ENCODE peak calls at places on chromosomes 4 and X, in six cellular contexts. Q is fibroblast of the aortic adventitia, W is MM.1S, O is AG04449, U is fibroblast of lung, D is right atrium auricular region. Y is an unnamed sample.

GRCh38 chr4:137694138-137694537 is 161.8 kb upstream of the PCDH18 start:
- DNase-seq in Q (peak), U (peak), O (peak), D (no peak), W (no peak), Y (no peak)

GRCh38 chr4:67934628-67935027 is 28.7 kb downstream of the TMPRSS11A start:
- DNase-seq in U (no peak), D (no peak), W (peak), O (no peak), Q (no peak), Y (no peak)

GRCh38 chrX:19064175-19064574 is 58.1 kb downstream of the ADGRG2 start:
- DNase-seq in Q (peak), O (no peak), D (no peak), U (peak), W (no peak), Y (no peak)

GRCh38 chr4:180363817-180364216 is 1879.4 kb upstream of the TENM3 start:
- DNase-seq in U (no peak), W (no peak), O (no peak), D (no peak), Q (no peak), Y (no peak)

GRCh38 chr4:181225616-181226261 is 1017.5 kb upstream of the TENM3 start:
- DNase-seq in D (no peak), O (no peak), Q (no peak), U (no peak), W (no peak), Y (no peak)

GRCh38 chr4:182880387-182881356 is 36.5 kb downstream of the DCTD start:
- DNase-seq in O (no peak), D (no peak), W (no peak), Q (peak), U (peak), Y (no peak)

GRCh38 chr4:21742326-21742725 is 206.2 kb downstream of the KCNIP4 start:
- DNase-seq in Q (no peak), U (no peak), D (no peak), W (no peak), O (no peak), Y (no peak)

GRCh38 chr4:52588097-52588496 is 71.0 kb downstream of the USP46 start:
- DNase-seq in Q (peak), U (peak), O (no peak), W (no peak), D (no peak), Y (no peak)

GRCh38 chr4:80182237-80182866 is 15.0 kb upstream of the PRDM8 start:
- DNase-seq in O (no peak), Q (no peak), U (no peak), W (no peak), D (no peak), Y (no peak)

GRCh38 chrX:120664081-120664480 is 34.2 kb upstream of the C1GALT1C1 start:
- DNase-seq in Q (peak), U (peak), O (no peak), D (no peak), W (peak), Y (no peak)

GRCh38 chr4:86595426-86595805 is 1.3 kb downstream of the PTPN13 start:
- DNase-seq in W (no peak), D (no peak), U (no peak), Q (no peak), O (no peak), Y (no peak)

GRCh38 chr4:4386736-4387392 is at the start of gene NSG1:
- DNase-seq in W (no peak), U (no peak), Q (peak), D (no peak), O (no peak), Y (no peak)

GRCh38 chrX:35122756-35123155 is 180.2 kb downstream of the FAM47B start:
- DNase-seq in W (no peak), Q (no peak), U (peak), D (no peak), O (no peak), Y (no peak)

GRCh38 chr4:80266902-80267380 is 477 bp downstream of the FGF5 start:
- DNase-seq in W (no peak), Q (peak), D (no peak), U (peak), O (no peak), Y (no peak)

GRCh38 chrX:66833426-66833825 is 194.5 kb upstream of the EDA2R start:
- DNase-seq in W (no peak), U (no peak), D (no peak), O (no peak), Q (no peak), Y (no peak)

GRCh38 chr4:48138936-48139335 is 4.9 kb upstream of the TXK start:
- DNase-seq in Q (no peak), W (peak), D (no peak), U (no peak), O (no peak), Y (no peak)

GRCh38 chrX:130869239-130869638 is 33.8 kb downstream of the ENOX2 start:
- DNase-seq in O (no peak), W (no peak), D (no peak), U (no peak), Q (peak), Y (no peak)

GRCh38 chrX:7996414-7996813 is 69.2 kb upstream of the PNPLA4 start:
- DNase-seq in Q (peak), D (no peak), W (peak), U (peak), O (no peak), Y (no peak)

GRCh38 chr4:120926358-120927025 is 4.0 kb upstream of the PRDM5 start:
- DNase-seq in O (no peak), D (no peak), Q (no peak), W (no peak), U (no peak), Y (no peak)

GRCh38 chr4:167721574-167721973 is 370.8 kb upstream of the ANXA10 start:
- DNase-seq in D (no peak), W (no peak), O (no peak), Q (no peak), U (no peak), Y (no peak)

GRCh38 chr4:19130836-19131235 is 1109.3 kb upstream of the LCORL start:
- DNase-seq in W (no peak), D (no peak), Q (peak), O (peak), U (peak), Y (no peak)

GRCh38 chr4:780730-781492 is 45.0 kb downstream of the CPLX1 start:
- DNase-seq in U (no peak), O (no peak), W (peak), Q (no peak), D (no peak), Y (no peak)

GRCh38 chr4:137387924-137388323 is 144.4 kb downstream of the PCDH18 start:
- DNase-seq in Q (peak), W (no peak), U (peak), D (no peak), O (peak), Y (no peak)

GRCh38 chr4:41819621-41820020 is 71.1 kb upstream of the PHOX2B start:
- DNase-seq in W (no peak), U (no peak), O (no peak), D (no peak), Q (no peak), Y (no peak)

GRCh38 chr4:119116021-119116420 is 19.6 kb upstream of the MYOZ2 start:
- DNase-seq in U (no peak), D (no peak), O (no peak), W (no peak), Q (no peak), Y (no peak)

GRCh38 chr4:118086334-118086733 is 52.0 kb downstream of the NDST3 start:
- DNase-seq in Q (peak), U (peak), D (no peak), O (peak), W (no peak), Y (peak)

GRCh38 chrX:113522814-113523213 is 682.2 kb upstream of the AMOT start:
- DNase-seq in Q (peak), O (no peak), U (no peak), W (no peak), D (no peak), Y (no peak)

GRCh38 chr4:11051181-11051580 is 366.6 kb upstream of the CLNK start:
- DNase-seq in O (no peak), U (no peak), D (no peak), W (no peak), Q (no peak), Y (no peak)

GRCh38 chr4:6443035-6444023 is 29.1 kb downstream of the PPP2R2C start:
- DNase-seq in O (no peak), D (no peak), Q (no peak), W (no peak), U (no peak), Y (no peak)

GRCh38 chr4:138055890-138056289 is 186.3 kb downstream of the SLC7A11 start:
- DNase-seq in U (no peak), O (no peak), Q (peak), W (no peak), D (no peak), Y (no peak)

GRCh38 chrX:139881572-139881971 is 51.3 kb downstream of the ATP11C start:
- DNase-seq in W (no peak), D (no peak), U (peak), Q (peak), O (no peak), Y (no peak)

GRCh38 chrX:39336709-39337294 is 535.5 kb downstream of the MID1IP1 start:
- DNase-seq in D (no peak), Q (no peak), O (no peak), W (peak), U (peak), Y (no peak)

GRCh38 chrX:130688360-130688759 is 214.6 kb downstream of the ENOX2 start:
- DNase-seq in W (no peak), D (no peak), O (no peak), Q (no peak), U (no peak), Y (no peak)

GRCh38 chrX:102138064-102138463 is 4.2 kb downstream of the TCEAL6 start:
- DNase-seq in U (no peak), D (no peak), O (no peak), Q (no peak), W (peak), Y (no peak)

GRCh38 chr4:68581382-68582338 is 5.5 kb upstream of the UGT2B17 start:
- DNase-seq in D (no peak), U (no peak), Q (no peak), O (no peak), W (no peak), Y (no peak)

DNA sequence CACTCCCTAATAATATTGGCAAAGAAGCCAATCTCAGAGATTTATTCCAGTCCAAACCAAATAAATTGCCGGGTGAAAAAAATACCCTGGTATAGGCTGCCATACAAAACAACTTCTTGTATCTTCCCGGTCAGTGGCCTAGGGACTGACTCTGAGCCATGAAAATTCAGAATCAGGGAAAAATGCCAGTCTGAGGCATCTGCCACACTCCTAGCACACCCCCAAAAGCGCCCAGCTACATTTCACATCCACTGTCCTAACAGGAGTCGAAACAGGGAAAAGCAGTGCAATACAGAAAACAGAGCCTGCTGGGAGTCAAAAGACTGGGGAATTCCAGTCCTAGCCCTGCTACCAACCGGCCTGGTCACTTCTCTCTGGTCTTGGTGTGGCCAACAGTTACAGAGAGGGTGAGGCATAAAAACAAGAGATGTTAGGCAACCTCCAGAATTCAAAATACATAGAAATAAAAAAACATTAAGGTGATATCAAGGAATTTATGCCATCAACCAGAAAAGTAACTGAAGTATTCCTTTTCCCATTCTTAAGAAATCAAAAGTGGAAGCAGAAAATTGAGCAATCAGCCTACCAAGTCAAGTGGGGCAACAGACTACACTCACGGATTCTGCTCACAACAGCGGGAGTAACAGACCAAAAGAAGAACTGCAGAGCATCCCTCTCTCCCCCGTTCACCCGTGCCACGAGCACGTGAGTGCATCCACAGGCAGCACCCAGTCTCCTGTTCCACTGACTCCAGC is 29.5 kb downstream of the AFAP1 start:
- DNase-seq in W (no peak), O (no peak), U (peak), Q (peak), D (no peak), Y (no peak)
- H3K4me3 ChIP-seq in W (no peak), O (peak), U (no peak), Q (peak), D (no peak), Y (no peak)

GRCh38 chrX:125436855-125437254 is 117.2 kb downstream of the TEX13C start:
- DNase-seq in D (no peak), W (peak), Q (no peak), O (no peak), U (no peak), Y (peak)
- TF ChIP-seq CTCF in D (no peak), W (peak), Q (no peak), O (no peak), U (no peak), Y (peak)

DNA sequence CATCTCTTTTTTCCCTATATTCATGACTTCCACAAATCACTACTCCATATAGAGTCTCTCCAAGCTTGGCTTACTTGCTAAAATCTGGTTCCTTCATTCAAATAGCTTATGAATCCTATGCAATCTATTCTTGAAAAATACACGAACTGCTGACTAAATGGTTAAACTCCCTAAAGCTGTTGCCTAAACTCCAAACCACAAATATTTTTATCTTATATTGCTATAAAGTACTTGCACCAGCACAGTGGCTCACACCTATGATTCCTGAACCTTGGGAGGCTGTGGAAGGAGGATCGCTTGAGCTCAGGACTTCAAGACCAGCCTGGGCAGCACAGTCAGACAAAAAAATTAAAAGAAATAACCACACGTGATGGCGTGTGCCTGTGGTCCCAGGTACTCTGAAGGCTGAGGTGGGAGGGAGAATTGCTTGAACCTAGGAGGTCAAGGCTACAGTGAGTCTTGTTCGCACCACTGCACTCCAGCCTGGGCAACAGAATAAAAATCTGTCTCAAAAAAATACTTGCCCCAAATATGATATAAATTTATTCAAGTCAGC is 2.2 kb downstream of the FBXO8 start:
- DNase-seq in U (no peak), O (no peak), W (no peak), D (no peak), Q (no peak), Y (no peak)
- H3K4me3 ChIP-seq in U (no peak), O (no peak), W (no peak), D (no peak), Q (no peak), Y (no peak)

DNA sequence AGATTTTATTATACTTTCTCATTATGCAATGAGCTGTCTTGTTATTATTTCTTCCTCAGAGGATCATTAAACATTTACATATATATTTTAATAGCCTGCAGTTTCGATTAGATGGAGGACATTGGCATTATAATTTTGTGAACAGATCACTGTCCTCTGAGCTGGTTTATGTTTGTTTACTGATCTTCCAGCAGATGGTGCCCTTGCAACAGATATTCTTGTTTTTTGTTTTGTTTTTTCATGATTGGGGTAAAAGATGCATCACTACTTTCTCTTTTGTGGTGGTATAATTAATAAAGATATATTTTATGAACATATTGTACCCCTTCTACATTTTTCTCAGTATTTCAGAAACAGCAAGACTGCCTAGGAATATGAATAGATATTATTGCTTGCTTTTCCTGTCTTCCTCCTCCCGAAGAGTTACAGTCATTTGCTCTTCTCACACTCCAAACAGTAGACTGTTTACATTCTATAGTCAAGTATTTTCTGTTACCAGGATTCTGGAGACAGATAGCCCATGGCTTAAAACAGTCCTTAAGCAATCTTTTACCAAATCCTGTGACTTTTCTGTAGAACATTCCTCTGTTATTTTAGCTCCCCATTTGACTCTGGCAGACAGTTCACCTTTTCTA is 905.2 kb downstream of the TRAM1L1 start:
- DNase-seq in Q (no peak), O (no peak), D (no peak), W (no peak), U (peak), Y (no peak)
- TF ChIP-seq CTCF in Q (no peak), O (no peak), D (no peak), W (peak), U (no peak), Y (peak)

DNA sequence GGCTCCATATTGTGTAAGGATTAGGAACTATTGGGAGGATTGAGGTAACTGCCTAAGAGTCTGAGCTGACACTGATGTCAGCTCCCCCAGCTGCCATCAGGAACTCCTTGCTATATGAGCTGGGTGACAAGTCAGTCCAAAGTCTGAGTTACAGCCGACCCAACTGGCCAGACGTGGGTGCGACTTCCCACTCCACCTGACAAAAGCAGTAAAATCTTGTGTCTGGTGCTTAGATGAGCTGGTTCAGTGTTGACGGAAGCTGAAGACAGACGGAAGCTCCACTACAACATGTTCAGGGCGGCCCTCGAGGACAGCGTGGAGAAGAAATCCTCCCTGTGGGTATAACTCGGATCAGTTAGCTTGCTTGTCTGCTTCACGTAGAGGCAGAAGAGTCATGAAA is 22.8 kb upstream of the NAT8L start:
- DNase-seq in O (no peak), Q (no peak), W (no peak), D (no peak), U (no peak), Y (no peak)
- H3K4me3 ChIP-seq in O (no peak), Q (no peak), W (no peak), D (no peak), U (no peak), Y (no peak)

GRCh38 chr4:76895619-76896018 is 2.3 kb downstream of the SOWAHB start:
- DNase-seq in O (no peak), U (no peak), Q (no peak), D (no peak), W (no peak), Y (no peak)
- TF ChIP-seq CTCF in O (no peak), U (no peak), Q (no peak), D (no peak), W (no peak), Y (peak)

DNA sequence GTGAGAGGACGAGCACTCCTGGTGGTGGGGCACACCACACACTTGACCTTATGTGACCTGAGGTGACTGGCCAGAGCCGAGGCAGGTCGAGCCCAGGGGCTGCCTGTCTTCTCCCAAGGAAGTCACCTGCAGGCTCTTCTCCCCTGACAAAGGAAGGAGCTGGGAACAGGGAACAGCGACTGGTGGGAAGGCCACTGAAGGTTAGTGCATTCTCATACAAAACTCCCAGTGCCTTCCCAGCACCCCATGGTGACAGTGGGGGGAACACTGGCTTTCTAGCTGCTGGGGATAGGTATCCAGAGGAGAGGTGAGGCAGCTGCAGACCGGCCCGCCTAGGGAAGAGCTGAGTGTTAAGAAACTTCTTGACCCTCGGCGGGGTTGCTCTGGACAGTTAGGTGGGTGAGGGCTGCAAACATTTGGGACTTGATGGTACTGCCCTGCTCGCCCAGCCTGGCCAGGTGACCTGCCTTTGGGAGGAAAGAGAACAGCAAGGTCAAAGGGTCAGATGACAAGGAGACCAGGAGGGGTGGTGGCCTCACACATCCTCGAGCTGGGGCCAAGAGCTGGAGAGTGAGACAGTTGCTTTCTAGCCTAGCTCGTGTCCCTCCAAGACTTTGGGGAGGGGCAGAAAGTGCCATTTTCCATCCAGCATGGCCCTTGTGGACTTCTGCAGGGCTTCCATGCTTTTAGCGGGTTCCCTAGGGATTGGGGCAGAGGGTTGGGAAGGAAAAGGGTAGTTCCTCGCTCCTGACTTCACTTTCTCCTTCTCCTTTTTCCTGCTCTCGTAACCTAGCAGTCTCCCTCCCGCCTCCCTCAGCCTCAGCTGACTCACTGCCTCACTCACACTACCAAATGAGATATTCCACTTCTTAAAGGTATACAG is 2.7 kb downstream of the NALF2 start:
- DNase-seq in O (no peak), Q (no peak), U (no peak), W (no peak), D (no peak), Y (no peak)
- H3K4me3 ChIP-seq in O (no peak), Q (no peak), U (no peak), W (no peak), D (peak), Y (no peak)

Y was measured in epithelial cell of proximal tubule.